ENCODE peak calls at places on chromosomes 2 and 18, in ten cellular contexts. Q is uterus, R is Right ventricle myocardium superior, E is EL, O is transverse colon, M is GDM1, U is sigmoid colon, F is HS-27A, X is neural progenitor cell, Y is NCI-H1417 treated with DMSO at 0.1 percent for 48 hours. L is an unnamed sample.

GRCh38 chr2:126117886-126118285 is 538.1 kb upstream of the GYPC start:
- DNase-seq in R (no peak), E (no peak), Q (no peak), Y (no peak), O (no peak), U (no peak), F (no peak), M (no peak), X (no peak), L (no peak)

GRCh38 chr18:69617408-69617807 is 216.7 kb downstream of the DOK6 start:
- DNase-seq in Q (no peak), M (no peak), F (no peak), E (no peak), Y (no peak), X (no peak), U (no peak), O (no peak), R (no peak), L (no peak)

GRCh38 chr2:187709063-187709462 is 154.8 kb upstream of the TFPI start:
- DNase-seq in Y (no peak), R (no peak), U (no peak), M (no peak), O (no peak), E (no peak), X (no peak), Q (no peak), F (no peak), L (no peak)

GRCh38 chr2:44894058-44894457 is 47.4 kb upstream of the SIX3 start:
- DNase-seq in R (no peak), M (no peak), E (no peak), U (no peak), Q (no peak), Y (no peak), X (no peak), O (no peak), F (no peak), L (no peak)

GRCh38 chr2:110858135-110858737 is 125.9 kb downstream of the ACOXL start:
- DNase-seq in M (no peak), R (no peak), F (no peak), Q (no peak), O (peak), X (no peak), U (no peak), E (no peak), Y (no peak), L (no peak)

GRCh38 chr2:112812318-112813042 is 24.1 kb downstream of the IL1B start:
- DNase-seq in M (no peak), E (peak), Q (no peak), U (no peak), F (peak), Y (no peak), O (no peak), X (no peak), R (no peak), L (no peak)

GRCh38 chr2:101793277-101793969 is 95.9 kb downstream of the MAP4K4 start:
- DNase-seq in M (no peak), R (no peak), Y (no peak), Q (peak), X (peak), F (no peak), O (no peak), U (no peak), E (no peak), L (no peak)

GRCh38 chr2:240956161-240956934 is 42.1 kb upstream of the SNED1 start:
- DNase-seq in Y (no peak), Q (no peak), F (no peak), X (no peak), M (no peak), O (no peak), R (peak), E (no peak), U (peak), L (peak)

GRCh38 chr18:77038182-77038581 is 94.4 kb downstream of the MBP start:
- DNase-seq in R (no peak), M (no peak), X (no peak), F (no peak), Y (no peak), Q (no peak), O (no peak), U (no peak), E (no peak), L (no peak)

GRCh38 chr2:43438858-43439655 is 156.8 kb downstream of the THADA start:
- DNase-seq in M (no peak), F (no peak), Y (no peak), R (no peak), O (no peak), Q (no peak), U (no peak), X (no peak), E (peak), L (no peak)

GRCh38 chr2:24339856-24340262 is 20.5 kb downstream of the ITSN2 start:
- DNase-seq in Q (no peak), U (no peak), X (no peak), Y (no peak), O (no peak), R (no peak), M (no peak), F (no peak), E (no peak), L (no peak)

GRCh38 chr2:189506514-189506976 is 65.3 kb downstream of the WDR75 start:
- DNase-seq in R (no peak), O (no peak), E (no peak), X (no peak), F (no peak), M (no peak), Y (no peak), U (no peak), Q (no peak), L (no peak)

GRCh38 chr2:82275599-82275998 is 1971.0 kb upstream of the LRRTM1 start:
- DNase-seq in M (no peak), X (no peak), F (no peak), R (no peak), Q (no peak), E (no peak), Y (no peak), U (no peak), O (no peak), L (no peak)

GRCh38 chr2:113858764-113859163 is 31.1 kb upstream of the ACTR3 start:
- DNase-seq in F (peak), Y (no peak), U (no peak), O (no peak), R (no peak), Q (no peak), M (no peak), X (no peak), E (peak), L (no peak)

GRCh38 chr2:55096586-55096985 is 46.3 kb upstream of the RTN4 start:
- DNase-seq in Q (no peak), F (no peak), U (no peak), X (no peak), O (no peak), R (no peak), M (no peak), E (no peak), Y (no peak), L (no peak)

GRCh38 chr2:206245178-206245778 is 29.2 kb upstream of the ZDBF2 start:
- DNase-seq in E (no peak), R (no peak), M (no peak), O (no peak), Y (no peak), F (no peak), U (no peak), X (no peak), Q (no peak), L (no peak)

GRCh38 chr2:65654496-65654895 is 222.1 kb upstream of the SPRED2 start:
- DNase-seq in O (no peak), R (no peak), Q (no peak), U (no peak), X (no peak), M (no peak), F (no peak), Y (no peak), E (no peak), L (no peak)

GRCh38 chr2:44528595-44528994 is 166.8 kb downstream of the CAMKMT start:
- DNase-seq in U (no peak), M (no peak), F (peak), Y (no peak), E (peak), O (no peak), Q (no peak), R (no peak), X (no peak), L (no peak)

GRCh38 chr2:41933585-41934322 is 114.1 kb upstream of the PKDCC start:
- DNase-seq in U (no peak), O (no peak), R (no peak), M (no peak), Y (no peak), F (peak), E (peak), X (no peak), Q (peak), L (no peak)

GRCh38 chr18:9209230-9209629 is 72.6 kb downstream of the ANKRD12 start:
- DNase-seq in Y (no peak), X (no peak), R (no peak), U (no peak), Q (no peak), E (no peak), O (no peak), F (no peak), M (no peak), L (no peak)

GRCh38 chr18:59697236-59697932 is at the start of gene CCBE1:
- DNase-seq in F (no peak), Y (no peak), R (peak), O (peak), X (peak), U (peak), E (peak), M (no peak), Q (peak), L (peak)

GRCh38 chr2:27964067-27964466 is 73.5 kb downstream of the BABAM2 start:
- DNase-seq in R (no peak), F (no peak), O (no peak), Q (no peak), U (no peak), E (no peak), X (no peak), Y (no peak), M (no peak), L (no peak)

GRCh38 chr2:172230783-172231446 is 128.2 kb upstream of the DLX2 start:
- DNase-seq in Q (peak), U (no peak), R (no peak), M (no peak), F (no peak), X (no peak), Y (no peak), O (no peak), E (no peak), L (no peak)

GRCh38 chr2:39024833-39025232 is 96.0 kb downstream of the SOS1 start:
- DNase-seq in M (no peak), Y (no peak), X (no peak), F (no peak), Q (no peak), O (no peak), E (peak), U (no peak), R (no peak), L (no peak)

GRCh38 chr2:86562485-86562890 is 755 bp downstream of the CHMP3 start:
- DNase-seq in O (no peak), Q (no peak), Y (no peak), X (no peak), U (no peak), F (no peak), R (no peak), E (no peak), M (no peak), L (no peak)

GRCh38 chr2:60116167-60116870 is 437.1 kb downstream of the BCL11A start:
- DNase-seq in Q (no peak), R (no peak), E (no peak), U (no peak), O (no peak), Y (no peak), F (no peak), M (peak), X (no peak), L (no peak)

L was measured in kidney.